ENCODE peak calls at places on chromosomes 3 and 15, in ten cellular contexts. One of them, this sample, is unnamed.

GRCh38 chr15:65300924-65301441 is 3.5 kb upstream of the RNU5B-1 start:
- DNase-seq in HTR-8/SVneo: no peak
- DNase-seq in endodermal cell: peak
- DNase-seq in activated naive CD4-positive, alpha-beta T cell treated with anti-CD3 and anti-CD28 coated beads, Interleukin-2, amount 50 U/mL, for 72 hours: no peak
- DNase-seq in stimulated activated effector memory CD8-positive, alpha-beta T cell treated with anti-CD3 and anti-CD28 coated beads, Interleukin-12 subunit alpha, Interleukin-12 subunit beta, amount 100 ng/mL, for 72 hours: no peak
- DNase-seq in globus pallidus: no peak
- DNase-seq in LoVo: no peak
- DNase-seq in NCI-H2081: no peak
- DNase-seq in T47D: no peak
- DNase-seq in lung microvascular endothelial cell: no peak
- DNase-seq in this sample: no peak

GRCh38 chr3:10929978-10930620 is 62.4 kb upstream of the SLC6A1 start:
- DNase-seq in HTR-8/SVneo: no peak
- DNase-seq in endodermal cell: peak
- DNase-seq in activated naive CD4-positive, alpha-beta T cell treated with anti-CD3 and anti-CD28 coated beads, Interleukin-2, amount 50 U/mL, for 72 hours: no peak
- DNase-seq in stimulated activated effector memory CD8-positive, alpha-beta T cell treated with anti-CD3 and anti-CD28 coated beads, Interleukin-12 subunit alpha, Interleukin-12 subunit beta, amount 100 ng/mL, for 72 hours: no peak
- DNase-seq in globus pallidus: no peak
- DNase-seq in LoVo: no peak
- DNase-seq in NCI-H2081: no peak
- DNase-seq in T47D: no peak
- DNase-seq in lung microvascular endothelial cell: no peak
- DNase-seq in this sample: no peak

GRCh38 chr3:38317186-38317759 is 29.3 kb upstream of the XYLB start:
- DNase-seq in HTR-8/SVneo: no peak
- DNase-seq in endodermal cell: no peak
- DNase-seq in activated naive CD4-positive, alpha-beta T cell treated with anti-CD3 and anti-CD28 coated beads, Interleukin-2, amount 50 U/mL, for 72 hours: no peak
- DNase-seq in stimulated activated effector memory CD8-positive, alpha-beta T cell treated with anti-CD3 and anti-CD28 coated beads, Interleukin-12 subunit alpha, Interleukin-12 subunit beta, amount 100 ng/mL, for 72 hours: no peak
- DNase-seq in globus pallidus: no peak
- DNase-seq in LoVo: no peak
- DNase-seq in NCI-H2081: no peak
- DNase-seq in T47D: no peak
- DNase-seq in lung microvascular endothelial cell: no peak
- DNase-seq in this sample: no peak

GRCh38 chr3:195897853-195898415 is 10.4 kb downstream of the TNK2 start:
- DNase-seq in HTR-8/SVneo: peak
- DNase-seq in endodermal cell: peak
- DNase-seq in activated naive CD4-positive, alpha-beta T cell treated with anti-CD3 and anti-CD28 coated beads, Interleukin-2, amount 50 U/mL, for 72 hours: no peak
- DNase-seq in stimulated activated effector memory CD8-positive, alpha-beta T cell treated with anti-CD3 and anti-CD28 coated beads, Interleukin-12 subunit alpha, Interleukin-12 subunit beta, amount 100 ng/mL, for 72 hours: no peak
- DNase-seq in globus pallidus: no peak
- DNase-seq in LoVo: no peak
- DNase-seq in NCI-H2081: no peak
- DNase-seq in T47D: peak
- DNase-seq in lung microvascular endothelial cell: no peak
- DNase-seq in this sample: peak

GRCh38 chr3:149085828-149086231 is 503 bp downstream of the HLTF start:
- DNase-seq in HTR-8/SVneo: peak
- DNase-seq in endodermal cell: peak
- DNase-seq in activated naive CD4-positive, alpha-beta T cell treated with anti-CD3 and anti-CD28 coated beads, Interleukin-2, amount 50 U/mL, for 72 hours: peak
- DNase-seq in stimulated activated effector memory CD8-positive, alpha-beta T cell treated with anti-CD3 and anti-CD28 coated beads, Interleukin-12 subunit alpha, Interleukin-12 subunit beta, amount 100 ng/mL, for 72 hours: no peak
- DNase-seq in globus pallidus: peak
- DNase-seq in LoVo: no peak
- DNase-seq in NCI-H2081: peak
- DNase-seq in T47D: no peak
- DNase-seq in lung microvascular endothelial cell: peak
- DNase-seq in this sample: peak

GRCh38 chr15:23569513-23569912 is 4.0 kb downstream of the MKRN3 start:
- DNase-seq in HTR-8/SVneo: no peak
- DNase-seq in endodermal cell: no peak
- DNase-seq in activated naive CD4-positive, alpha-beta T cell treated with anti-CD3 and anti-CD28 coated beads, Interleukin-2, amount 50 U/mL, for 72 hours: no peak
- DNase-seq in stimulated activated effector memory CD8-positive, alpha-beta T cell treated with anti-CD3 and anti-CD28 coated beads, Interleukin-12 subunit alpha, Interleukin-12 subunit beta, amount 100 ng/mL, for 72 hours: no peak
- DNase-seq in globus pallidus: no peak
- DNase-seq in LoVo: no peak
- DNase-seq in NCI-H2081: no peak
- DNase-seq in T47D: no peak
- DNase-seq in lung microvascular endothelial cell: no peak
- DNase-seq in this sample: no peak

GRCh38 chr3:76222115-76222652 is 436.8 kb upstream of the ZNF717 start:
- DNase-seq in HTR-8/SVneo: no peak
- DNase-seq in endodermal cell: no peak
- DNase-seq in activated naive CD4-positive, alpha-beta T cell treated with anti-CD3 and anti-CD28 coated beads, Interleukin-2, amount 50 U/mL, for 72 hours: no peak
- DNase-seq in stimulated activated effector memory CD8-positive, alpha-beta T cell treated with anti-CD3 and anti-CD28 coated beads, Interleukin-12 subunit alpha, Interleukin-12 subunit beta, amount 100 ng/mL, for 72 hours: no peak
- DNase-seq in globus pallidus: no peak
- DNase-seq in LoVo: peak
- DNase-seq in NCI-H2081: no peak
- DNase-seq in T47D: peak
- DNase-seq in lung microvascular endothelial cell: no peak
- DNase-seq in this sample: no peak

GRCh38 chr15:89837134-89837829 is 22.6 kb upstream of the ANPEP start:
- DNase-seq in HTR-8/SVneo: no peak
- DNase-seq in endodermal cell: no peak
- DNase-seq in activated naive CD4-positive, alpha-beta T cell treated with anti-CD3 and anti-CD28 coated beads, Interleukin-2, amount 50 U/mL, for 72 hours: no peak
- DNase-seq in stimulated activated effector memory CD8-positive, alpha-beta T cell treated with anti-CD3 and anti-CD28 coated beads, Interleukin-12 subunit alpha, Interleukin-12 subunit beta, amount 100 ng/mL, for 72 hours: no peak
- DNase-seq in globus pallidus: no peak
- DNase-seq in LoVo: no peak
- DNase-seq in NCI-H2081: no peak
- DNase-seq in T47D: peak
- DNase-seq in lung microvascular endothelial cell: peak
- DNase-seq in this sample: no peak

GRCh38 chr3:30544811-30545210 is 61.6 kb upstream of the TGFBR2 start:
- DNase-seq in HTR-8/SVneo: peak
- DNase-seq in endodermal cell: no peak
- DNase-seq in activated naive CD4-positive, alpha-beta T cell treated with anti-CD3 and anti-CD28 coated beads, Interleukin-2, amount 50 U/mL, for 72 hours: no peak
- DNase-seq in stimulated activated effector memory CD8-positive, alpha-beta T cell treated with anti-CD3 and anti-CD28 coated beads, Interleukin-12 subunit alpha, Interleukin-12 subunit beta, amount 100 ng/mL, for 72 hours: no peak
- DNase-seq in globus pallidus: no peak
- DNase-seq in LoVo: peak
- DNase-seq in NCI-H2081: no peak
- DNase-seq in T47D: no peak
- DNase-seq in lung microvascular endothelial cell: peak
- DNase-seq in this sample: no peak

GRCh38 chr3:106839576-106840280 is 537.5 kb upstream of the CCDC54 start:
- DNase-seq in HTR-8/SVneo: no peak
- DNase-seq in endodermal cell: no peak
- DNase-seq in activated naive CD4-positive, alpha-beta T cell treated with anti-CD3 and anti-CD28 coated beads, Interleukin-2, amount 50 U/mL, for 72 hours: no peak
- DNase-seq in stimulated activated effector memory CD8-positive, alpha-beta T cell treated with anti-CD3 and anti-CD28 coated beads, Interleukin-12 subunit alpha, Interleukin-12 subunit beta, amount 100 ng/mL, for 72 hours: no peak
- DNase-seq in globus pallidus: no peak
- DNase-seq in LoVo: no peak
- DNase-seq in NCI-H2081: no peak
- DNase-seq in T47D: no peak
- DNase-seq in lung microvascular endothelial cell: no peak
- DNase-seq in this sample: no peak

GRCh38 chr15:85379403-85380131 is 836 bp upstream of the AKAP13 start:
- DNase-seq in HTR-8/SVneo: no peak
- DNase-seq in endodermal cell: peak
- DNase-seq in activated naive CD4-positive, alpha-beta T cell treated with anti-CD3 and anti-CD28 coated beads, Interleukin-2, amount 50 U/mL, for 72 hours: peak
- DNase-seq in stimulated activated effector memory CD8-positive, alpha-beta T cell treated with anti-CD3 and anti-CD28 coated beads, Interleukin-12 subunit alpha, Interleukin-12 subunit beta, amount 100 ng/mL, for 72 hours: no peak
- DNase-seq in globus pallidus: no peak
- DNase-seq in LoVo: no peak
- DNase-seq in NCI-H2081: no peak
- DNase-seq in T47D: peak
- DNase-seq in lung microvascular endothelial cell: peak
- DNase-seq in this sample: peak

GRCh38 chr3:49880581-49881328 is 11.0 kb upstream of the CAMKV start:
- DNase-seq in HTR-8/SVneo: no peak
- DNase-seq in endodermal cell: peak
- DNase-seq in activated naive CD4-positive, alpha-beta T cell treated with anti-CD3 and anti-CD28 coated beads, Interleukin-2, amount 50 U/mL, for 72 hours: no peak
- DNase-seq in stimulated activated effector memory CD8-positive, alpha-beta T cell treated with anti-CD3 and anti-CD28 coated beads, Interleukin-12 subunit alpha, Interleukin-12 subunit beta, amount 100 ng/mL, for 72 hours: no peak
- DNase-seq in globus pallidus: no peak
- DNase-seq in LoVo: no peak
- DNase-seq in NCI-H2081: no peak
- DNase-seq in T47D: no peak
- DNase-seq in lung microvascular endothelial cell: no peak
- DNase-seq in this sample: peak

GRCh38 chr3:13072239-13073041 is 789 bp downstream of the IQSEC1 start:
- DNase-seq in HTR-8/SVneo: no peak
- DNase-seq in endodermal cell: peak
- DNase-seq in activated naive CD4-positive, alpha-beta T cell treated with anti-CD3 and anti-CD28 coated beads, Interleukin-2, amount 50 U/mL, for 72 hours: no peak
- DNase-seq in stimulated activated effector memory CD8-positive, alpha-beta T cell treated with anti-CD3 and anti-CD28 coated beads, Interleukin-12 subunit alpha, Interleukin-12 subunit beta, amount 100 ng/mL, for 72 hours: no peak
- DNase-seq in globus pallidus: peak
- DNase-seq in LoVo: no peak
- DNase-seq in NCI-H2081: no peak
- DNase-seq in T47D: no peak
- DNase-seq in lung microvascular endothelial cell: no peak
- DNase-seq in this sample: no peak

GRCh38 chr15:27854601-27855000 is 244.5 kb downstream of the OCA2 start:
- DNase-seq in HTR-8/SVneo: no peak
- DNase-seq in endodermal cell: no peak
- DNase-seq in activated naive CD4-positive, alpha-beta T cell treated with anti-CD3 and anti-CD28 coated beads, Interleukin-2, amount 50 U/mL, for 72 hours: no peak
- DNase-seq in stimulated activated effector memory CD8-positive, alpha-beta T cell treated with anti-CD3 and anti-CD28 coated beads, Interleukin-12 subunit alpha, Interleukin-12 subunit beta, amount 100 ng/mL, for 72 hours: no peak
- DNase-seq in globus pallidus: no peak
- DNase-seq in LoVo: no peak
- DNase-seq in NCI-H2081: no peak
- DNase-seq in T47D: no peak
- DNase-seq in lung microvascular endothelial cell: no peak
- DNase-seq in this sample: no peak

GRCh38 chr15:89812126-89812846 is 2.4 kb downstream of the ANPEP start:
- DNase-seq in HTR-8/SVneo: no peak
- DNase-seq in endodermal cell: no peak
- DNase-seq in activated naive CD4-positive, alpha-beta T cell treated with anti-CD3 and anti-CD28 coated beads, Interleukin-2, amount 50 U/mL, for 72 hours: no peak
- DNase-seq in stimulated activated effector memory CD8-positive, alpha-beta T cell treated with anti-CD3 and anti-CD28 coated beads, Interleukin-12 subunit alpha, Interleukin-12 subunit beta, amount 100 ng/mL, for 72 hours: no peak
- DNase-seq in globus pallidus: no peak
- DNase-seq in LoVo: peak
- DNase-seq in NCI-H2081: no peak
- DNase-seq in T47D: no peak
- DNase-seq in lung microvascular endothelial cell: peak
- DNase-seq in this sample: no peak

GRCh38 chr3:158659454-158660237 is 12.8 kb downstream of the LXN start:
- DNase-seq in HTR-8/SVneo: peak
- DNase-seq in endodermal cell: peak
- DNase-seq in activated naive CD4-positive, alpha-beta T cell treated with anti-CD3 and anti-CD28 coated beads, Interleukin-2, amount 50 U/mL, for 72 hours: peak
- DNase-seq in stimulated activated effector memory CD8-positive, alpha-beta T cell treated with anti-CD3 and anti-CD28 coated beads, Interleukin-12 subunit alpha, Interleukin-12 subunit beta, amount 100 ng/mL, for 72 hours: no peak
- DNase-seq in globus pallidus: peak
- DNase-seq in LoVo: peak
- DNase-seq in NCI-H2081: peak
- DNase-seq in T47D: peak
- DNase-seq in lung microvascular endothelial cell: peak
- DNase-seq in this sample: peak

GRCh38 chr3:54126551-54126950 is 4.2 kb downstream of the CACNA2D3 start:
- DNase-seq in HTR-8/SVneo: no peak
- DNase-seq in endodermal cell: no peak
- DNase-seq in activated naive CD4-positive, alpha-beta T cell treated with anti-CD3 and anti-CD28 coated beads, Interleukin-2, amount 50 U/mL, for 72 hours: no peak
- DNase-seq in stimulated activated effector memory CD8-positive, alpha-beta T cell treated with anti-CD3 and anti-CD28 coated beads, Interleukin-12 subunit alpha, Interleukin-12 subunit beta, amount 100 ng/mL, for 72 hours: no peak
- DNase-seq in globus pallidus: no peak
- DNase-seq in LoVo: no peak
- DNase-seq in NCI-H2081: no peak
- DNase-seq in T47D: no peak
- DNase-seq in lung microvascular endothelial cell: no peak
- DNase-seq in this sample: no peak

GRCh38 chr15:92733090-92733933 is 77.7 kb upstream of the FAM174B start:
- DNase-seq in HTR-8/SVneo: no peak
- DNase-seq in endodermal cell: no peak
- DNase-seq in activated naive CD4-positive, alpha-beta T cell treated with anti-CD3 and anti-CD28 coated beads, Interleukin-2, amount 50 U/mL, for 72 hours: no peak
- DNase-seq in stimulated activated effector memory CD8-positive, alpha-beta T cell treated with anti-CD3 and anti-CD28 coated beads, Interleukin-12 subunit alpha, Interleukin-12 subunit beta, amount 100 ng/mL, for 72 hours: no peak
- DNase-seq in globus pallidus: no peak
- DNase-seq in LoVo: no peak
- DNase-seq in NCI-H2081: no peak
- DNase-seq in T47D: no peak
- DNase-seq in lung microvascular endothelial cell: no peak
- DNase-seq in this sample: no peak

GRCh38 chr3:110814170-110815007 is 257.2 kb upstream of the NECTIN3 start:
- DNase-seq in HTR-8/SVneo: peak
- DNase-seq in endodermal cell: no peak
- DNase-seq in activated naive CD4-positive, alpha-beta T cell treated with anti-CD3 and anti-CD28 coated beads, Interleukin-2, amount 50 U/mL, for 72 hours: peak
- DNase-seq in stimulated activated effector memory CD8-positive, alpha-beta T cell treated with anti-CD3 and anti-CD28 coated beads, Interleukin-12 subunit alpha, Interleukin-12 subunit beta, amount 100 ng/mL, for 72 hours: peak
- DNase-seq in globus pallidus: no peak
- DNase-seq in LoVo: peak
- DNase-seq in NCI-H2081: no peak
- DNase-seq in T47D: no peak
- DNase-seq in lung microvascular endothelial cell: peak
- DNase-seq in this sample: no peak

GRCh38 chr15:76366714-76367113 is 30.1 kb downstream of the ISL2 start:
- DNase-seq in HTR-8/SVneo: no peak
- DNase-seq in endodermal cell: no peak
- DNase-seq in activated naive CD4-positive, alpha-beta T cell treated with anti-CD3 and anti-CD28 coated beads, Interleukin-2, amount 50 U/mL, for 72 hours: no peak
- DNase-seq in stimulated activated effector memory CD8-positive, alpha-beta T cell treated with anti-CD3 and anti-CD28 coated beads, Interleukin-12 subunit alpha, Interleukin-12 subunit beta, amount 100 ng/mL, for 72 hours: no peak
- DNase-seq in globus pallidus: no peak
- DNase-seq in LoVo: peak
- DNase-seq in NCI-H2081: no peak
- DNase-seq in T47D: no peak
- DNase-seq in lung microvascular endothelial cell: no peak
- DNase-seq in this sample: no peak

GRCh38 chr15:23629234-23629805 is 18.3 kb downstream of the MAGEL2 start:
- DNase-seq in HTR-8/SVneo: no peak
- DNase-seq in endodermal cell: no peak
- DNase-seq in activated naive CD4-positive, alpha-beta T cell treated with anti-CD3 and anti-CD28 coated beads, Interleukin-2, amount 50 U/mL, for 72 hours: no peak
- DNase-seq in stimulated activated effector memory CD8-positive, alpha-beta T cell treated with anti-CD3 and anti-CD28 coated beads, Interleukin-12 subunit alpha, Interleukin-12 subunit beta, amount 100 ng/mL, for 72 hours: no peak
- DNase-seq in globus pallidus: peak
- DNase-seq in LoVo: peak
- DNase-seq in NCI-H2081: no peak
- DNase-seq in T47D: peak
- DNase-seq in lung microvascular endothelial cell: peak
- DNase-seq in this sample: no peak

GRCh38 chr3:151751161-151751560 is 17.4 kb downstream of the AADACL2 start:
- DNase-seq in HTR-8/SVneo: no peak
- DNase-seq in endodermal cell: no peak
- DNase-seq in activated naive CD4-positive, alpha-beta T cell treated with anti-CD3 and anti-CD28 coated beads, Interleukin-2, amount 50 U/mL, for 72 hours: no peak
- DNase-seq in stimulated activated effector memory CD8-positive, alpha-beta T cell treated with anti-CD3 and anti-CD28 coated beads, Interleukin-12 subunit alpha, Interleukin-12 subunit beta, amount 100 ng/mL, for 72 hours: no peak
- DNase-seq in globus pallidus: no peak
- DNase-seq in LoVo: no peak
- DNase-seq in NCI-H2081: no peak
- DNase-seq in T47D: peak
- DNase-seq in lung microvascular endothelial cell: no peak
- DNase-seq in this sample: no peak

GRCh38 chr15:58077427-58077826 is 11.9 kb upstream of the ALDH1A2 start:
- DNase-seq in HTR-8/SVneo: no peak
- DNase-seq in endodermal cell: no peak
- DNase-seq in activated naive CD4-positive, alpha-beta T cell treated with anti-CD3 and anti-CD28 coated beads, Interleukin-2, amount 50 U/mL, for 72 hours: no peak
- DNase-seq in stimulated activated effector memory CD8-positive, alpha-beta T cell treated with anti-CD3 and anti-CD28 coated beads, Interleukin-12 subunit alpha, Interleukin-12 subunit beta, amount 100 ng/mL, for 72 hours: no peak
- DNase-seq in globus pallidus: no peak
- DNase-seq in LoVo: no peak
- DNase-seq in NCI-H2081: peak
- DNase-seq in T47D: peak
- DNase-seq in lung microvascular endothelial cell: peak
- DNase-seq in this sample: peak

GRCh38 chr3:143119974-143120715 is 574 bp downstream of the CHST2 start:
- DNase-seq in HTR-8/SVneo: peak
- DNase-seq in endodermal cell: peak
- DNase-seq in activated naive CD4-positive, alpha-beta T cell treated with anti-CD3 and anti-CD28 coated beads, Interleukin-2, amount 50 U/mL, for 72 hours: peak
- DNase-seq in stimulated activated effector memory CD8-positive, alpha-beta T cell treated with anti-CD3 and anti-CD28 coated beads, Interleukin-12 subunit alpha, Interleukin-12 subunit beta, amount 100 ng/mL, for 72 hours: peak
- DNase-seq in globus pallidus: no peak
- DNase-seq in LoVo: no peak
- DNase-seq in NCI-H2081: peak
- DNase-seq in T47D: no peak
- DNase-seq in lung microvascular endothelial cell: peak
- DNase-seq in this sample: peak

GRCh38 chr3:112813723-112814171 is 32.9 kb downstream of the CD200R1L start:
- DNase-seq in HTR-8/SVneo: no peak
- DNase-seq in endodermal cell: no peak
- DNase-seq in activated naive CD4-positive, alpha-beta T cell treated with anti-CD3 and anti-CD28 coated beads, Interleukin-2, amount 50 U/mL, for 72 hours: no peak
- DNase-seq in stimulated activated effector memory CD8-positive, alpha-beta T cell treated with anti-CD3 and anti-CD28 coated beads, Interleukin-12 subunit alpha, Interleukin-12 subunit beta, amount 100 ng/mL, for 72 hours: no peak
- DNase-seq in globus pallidus: peak
- DNase-seq in LoVo: no peak
- DNase-seq in NCI-H2081: no peak
- DNase-seq in T47D: no peak
- DNase-seq in lung microvascular endothelial cell: no peak
- DNase-seq in this sample: no peak

GRCh38 chr15:29066848-29067247 is 181.1 kb downstream of the APBA2 start:
- DNase-seq in HTR-8/SVneo: no peak
- DNase-seq in endodermal cell: no peak
- DNase-seq in activated naive CD4-positive, alpha-beta T cell treated with anti-CD3 and anti-CD28 coated beads, Interleukin-2, amount 50 U/mL, for 72 hours: no peak
- DNase-seq in stimulated activated effector memory CD8-positive, alpha-beta T cell treated with anti-CD3 and anti-CD28 coated beads, Interleukin-12 subunit alpha, Interleukin-12 subunit beta, amount 100 ng/mL, for 72 hours: no peak
- DNase-seq in globus pallidus: no peak
- DNase-seq in LoVo: no peak
- DNase-seq in NCI-H2081: no peak
- DNase-seq in T47D: no peak
- DNase-seq in lung microvascular endothelial cell: no peak
- DNase-seq in this sample: no peak

GRCh38 chr3:48465531-48466378 is 19.2 kb downstream of the ATRIP start:
- DNase-seq in HTR-8/SVneo: peak
- DNase-seq in endodermal cell: peak
- DNase-seq in activated naive CD4-positive, alpha-beta T cell treated with anti-CD3 and anti-CD28 coated beads, Interleukin-2, amount 50 U/mL, for 72 hours: peak
- DNase-seq in stimulated activated effector memory CD8-positive, alpha-beta T cell treated with anti-CD3 and anti-CD28 coated beads, Interleukin-12 subunit alpha, Interleukin-12 subunit beta, amount 100 ng/mL, for 72 hours: peak
- DNase-seq in globus pallidus: peak
- DNase-seq in LoVo: peak
- DNase-seq in NCI-H2081: peak
- DNase-seq in T47D: peak
- DNase-seq in lung microvascular endothelial cell: peak
- DNase-seq in this sample: peak

GRCh38 chr3:69671082-69671952 is 67.9 kb upstream of the MITF start:
- DNase-seq in HTR-8/SVneo: peak
- DNase-seq in endodermal cell: no peak
- DNase-seq in activated naive CD4-positive, alpha-beta T cell treated with anti-CD3 and anti-CD28 coated beads, Interleukin-2, amount 50 U/mL, for 72 hours: peak
- DNase-seq in stimulated activated effector memory CD8-positive, alpha-beta T cell treated with anti-CD3 and anti-CD28 coated beads, Interleukin-12 subunit alpha, Interleukin-12 subunit beta, amount 100 ng/mL, for 72 hours: no peak
- DNase-seq in globus pallidus: peak
- DNase-seq in LoVo: peak
- DNase-seq in NCI-H2081: peak
- DNase-seq in T47D: peak
- DNase-seq in lung microvascular endothelial cell: peak
- DNase-seq in this sample: peak

This sample was measured in left kidney.